ENCODE peak calls at places on chromosomes 3 and 15, in nine cellular contexts. One of them, this sample, is unnamed.

GRCh38 chr3:150069158-150069536 is 98.5 kb upstream of the PFN2 start:
- DNase-seq in cardiac fibroblast: no peak
- DNase-seq in spleen: no peak
- DNase-seq in BE2C: no peak
- DNase-seq in GM13976: no peak
- DNase-seq in GM10248: no peak
- DNase-seq in stomach: no peak
- DNase-seq in fibroblast of mammary gland: peak
- DNase-seq in ascending aorta: no peak
- DNase-seq in this sample: no peak

GRCh38 chr3:160810360-160810759 is 54.3 kb downstream of the PPM1L start:
- DNase-seq in cardiac fibroblast: peak
- DNase-seq in spleen: no peak
- DNase-seq in BE2C: no peak
- DNase-seq in GM13976: no peak
- DNase-seq in GM10248: no peak
- DNase-seq in stomach: no peak
- DNase-seq in fibroblast of mammary gland: peak
- DNase-seq in ascending aorta: no peak
- DNase-seq in this sample: no peak

GRCh38 chr15:74240002-74240568 is 4.0 kb downstream of the CCDC33 start:
- DNase-seq in cardiac fibroblast: peak
- DNase-seq in spleen: peak
- DNase-seq in BE2C: peak
- DNase-seq in GM13976: no peak
- DNase-seq in GM10248: no peak
- DNase-seq in stomach: peak
- DNase-seq in fibroblast of mammary gland: peak
- DNase-seq in ascending aorta: peak
- DNase-seq in this sample: peak

GRCh38 chr3:11717768-11718581 is 74.3 kb upstream of the VGLL4 start:
- DNase-seq in cardiac fibroblast: peak
- DNase-seq in spleen: no peak
- DNase-seq in BE2C: no peak
- DNase-seq in GM13976: no peak
- DNase-seq in GM10248: no peak
- DNase-seq in stomach: no peak
- DNase-seq in fibroblast of mammary gland: peak
- DNase-seq in ascending aorta: no peak
- DNase-seq in this sample: no peak

GRCh38 chr3:48789665-48790064 is 58.0 kb downstream of the PRKAR2A start:
- DNase-seq in cardiac fibroblast: no peak
- DNase-seq in spleen: no peak
- DNase-seq in BE2C: no peak
- DNase-seq in GM13976: no peak
- DNase-seq in GM10248: no peak
- DNase-seq in stomach: no peak
- DNase-seq in fibroblast of mammary gland: no peak
- DNase-seq in ascending aorta: no peak
- DNase-seq in this sample: no peak

GRCh38 chr3:184531580-184532290 is 29.9 kb upstream of the EPHB3 start:
- DNase-seq in cardiac fibroblast: peak
- DNase-seq in spleen: no peak
- DNase-seq in BE2C: no peak
- DNase-seq in GM13976: no peak
- DNase-seq in GM10248: no peak
- DNase-seq in stomach: no peak
- DNase-seq in fibroblast of mammary gland: no peak
- DNase-seq in ascending aorta: no peak
- DNase-seq in this sample: no peak

GRCh38 chr3:110664148-110664547 is 407.5 kb upstream of the NECTIN3 start:
- DNase-seq in cardiac fibroblast: peak
- DNase-seq in spleen: no peak
- DNase-seq in BE2C: no peak
- DNase-seq in GM13976: no peak
- DNase-seq in GM10248: no peak
- DNase-seq in stomach: peak
- DNase-seq in fibroblast of mammary gland: no peak
- DNase-seq in ascending aorta: no peak
- DNase-seq in this sample: no peak

GRCh38 chr3:98699132-98699531 is 64.0 kb upstream of the ST3GAL6 start:
- DNase-seq in cardiac fibroblast: peak
- DNase-seq in spleen: no peak
- DNase-seq in BE2C: no peak
- DNase-seq in GM13976: no peak
- DNase-seq in GM10248: no peak
- DNase-seq in stomach: no peak
- DNase-seq in fibroblast of mammary gland: no peak
- DNase-seq in ascending aorta: no peak
- DNase-seq in this sample: no peak

GRCh38 chr15:84955089-84955848 is 26.4 kb upstream of the PDE8A start:
- DNase-seq in cardiac fibroblast: peak
- DNase-seq in spleen: peak
- DNase-seq in BE2C: peak
- DNase-seq in GM13976: peak
- DNase-seq in GM10248: peak
- DNase-seq in stomach: peak
- DNase-seq in fibroblast of mammary gland: peak
- DNase-seq in ascending aorta: peak
- DNase-seq in this sample: peak

GRCh38 chr3:34995771-34996430 is 643.4 kb upstream of the ARPP21 start:
- DNase-seq in cardiac fibroblast: no peak
- DNase-seq in spleen: no peak
- DNase-seq in BE2C: no peak
- DNase-seq in GM13976: no peak
- DNase-seq in GM10248: no peak
- DNase-seq in stomach: no peak
- DNase-seq in fibroblast of mammary gland: no peak
- DNase-seq in ascending aorta: no peak
- DNase-seq in this sample: no peak

GRCh38 chr15:62647195-62647865 is 395.2 kb upstream of the TPM1 start:
- DNase-seq in cardiac fibroblast: peak
- DNase-seq in spleen: no peak
- DNase-seq in BE2C: peak
- DNase-seq in GM13976: no peak
- DNase-seq in GM10248: no peak
- DNase-seq in stomach: peak
- DNase-seq in fibroblast of mammary gland: peak
- DNase-seq in ascending aorta: no peak
- DNase-seq in this sample: no peak

GRCh38 chr3:156217674-156218352 is 97.4 kb downstream of the KCNAB1 start:
- DNase-seq in cardiac fibroblast: peak
- DNase-seq in spleen: no peak
- DNase-seq in BE2C: no peak
- DNase-seq in GM13976: no peak
- DNase-seq in GM10248: no peak
- DNase-seq in stomach: no peak
- DNase-seq in fibroblast of mammary gland: peak
- DNase-seq in ascending aorta: no peak
- DNase-seq in this sample: no peak

GRCh38 chr3:186640473-186640818 is 247 bp downstream of the FETUB start:
- DNase-seq in cardiac fibroblast: peak
- DNase-seq in spleen: no peak
- DNase-seq in BE2C: peak
- DNase-seq in GM13976: no peak
- DNase-seq in GM10248: no peak
- DNase-seq in stomach: no peak
- DNase-seq in fibroblast of mammary gland: peak
- DNase-seq in ascending aorta: peak
- DNase-seq in this sample: no peak

GRCh38 chr3:104933981-104934380 is 432.7 kb upstream of the ALCAM start:
- DNase-seq in cardiac fibroblast: no peak
- DNase-seq in spleen: no peak
- DNase-seq in BE2C: peak
- DNase-seq in GM13976: no peak
- DNase-seq in GM10248: no peak
- DNase-seq in stomach: no peak
- DNase-seq in fibroblast of mammary gland: peak
- DNase-seq in ascending aorta: no peak
- DNase-seq in this sample: no peak

GRCh38 chr3:57069471-57070010 is 9.1 kb downstream of the SPATA12 start:
- DNase-seq in cardiac fibroblast: no peak
- DNase-seq in spleen: no peak
- DNase-seq in BE2C: no peak
- DNase-seq in GM13976: no peak
- DNase-seq in GM10248: no peak
- DNase-seq in stomach: no peak
- DNase-seq in fibroblast of mammary gland: no peak
- DNase-seq in ascending aorta: no peak
- DNase-seq in this sample: no peak

GRCh38 chr3:126466886-126467610 is 8.6 kb downstream of the ZXDC start:
- DNase-seq in cardiac fibroblast: no peak
- DNase-seq in spleen: peak
- DNase-seq in BE2C: no peak
- DNase-seq in GM13976: no peak
- DNase-seq in GM10248: no peak
- DNase-seq in stomach: no peak
- DNase-seq in fibroblast of mammary gland: no peak
- DNase-seq in ascending aorta: no peak
- DNase-seq in this sample: no peak

DNA sequence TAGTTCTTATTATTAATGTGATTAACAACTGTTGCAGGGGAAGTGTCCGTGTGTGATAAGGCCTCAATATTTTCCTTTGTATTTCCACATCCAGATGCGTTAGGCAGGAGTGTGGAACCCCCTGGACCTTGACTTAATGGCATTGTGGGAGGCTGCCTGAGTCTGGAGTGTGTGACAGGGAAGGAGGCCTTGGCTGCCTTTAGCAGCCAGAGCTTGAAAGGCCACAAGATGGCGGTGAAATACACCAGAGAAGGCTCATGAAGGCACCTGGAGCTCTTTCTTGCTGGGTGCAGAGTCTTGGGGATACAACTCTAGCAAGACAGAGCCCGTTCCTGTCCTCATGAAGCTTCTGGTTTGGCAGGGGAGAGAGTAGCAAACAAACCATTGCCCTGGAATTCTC is 36.9 kb downstream of the POLR2M start:
- DNase-seq in cardiac fibroblast: peak
- DNase-seq in spleen: no peak
- DNase-seq in BE2C: peak
- DNase-seq in GM13976: no peak
- DNase-seq in GM10248: no peak
- DNase-seq in stomach: no peak
- DNase-seq in fibroblast of mammary gland: peak
- DNase-seq in ascending aorta: no peak
- DNase-seq in this sample: no peak
- TF ChIP-seq CTCF in cardiac fibroblast: no peak
- TF ChIP-seq CTCF in spleen: no peak
- TF ChIP-seq CTCF in BE2C: peak
- TF ChIP-seq CTCF in GM13976: no peak
- TF ChIP-seq CTCF in GM10248: peak
- TF ChIP-seq CTCF in stomach: no peak
- TF ChIP-seq CTCF in fibroblast of mammary gland: no peak
- TF ChIP-seq CTCF in ascending aorta: no peak
- TF ChIP-seq CTCF in this sample: no peak

DNA sequence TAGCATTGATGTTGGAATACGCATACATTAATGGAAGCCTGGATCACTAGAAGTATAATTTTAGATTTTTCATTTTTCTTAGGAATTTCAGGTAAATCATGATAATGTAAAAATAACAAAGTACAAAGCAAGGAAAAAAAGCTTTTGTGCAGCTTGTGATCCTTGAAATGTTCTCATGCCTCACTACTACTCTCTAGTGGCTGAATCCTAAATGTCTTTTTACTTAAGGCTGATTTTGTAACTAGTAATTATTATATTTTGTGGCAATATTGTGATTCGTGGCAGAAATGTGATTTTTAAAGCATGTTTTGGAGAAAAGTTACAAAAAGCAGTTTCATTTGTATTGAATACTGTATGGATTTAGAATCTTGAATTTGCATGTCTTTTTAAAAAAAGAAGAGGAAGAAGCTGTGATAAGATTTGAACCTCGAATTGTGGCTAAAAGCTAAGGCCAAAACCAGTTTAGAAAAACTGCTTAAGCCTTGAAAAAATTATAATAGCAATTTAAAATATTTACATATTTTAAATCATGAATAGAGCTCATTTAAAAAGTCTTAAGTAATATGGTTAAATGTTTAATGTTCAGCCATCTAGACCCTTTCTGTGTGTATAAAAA is 39.0 kb downstream of the U2SURP start:
- DNase-seq in cardiac fibroblast: peak
- DNase-seq in spleen: no peak
- DNase-seq in BE2C: no peak
- DNase-seq in GM13976: no peak
- DNase-seq in GM10248: no peak
- DNase-seq in stomach: no peak
- DNase-seq in fibroblast of mammary gland: peak
- DNase-seq in ascending aorta: no peak
- DNase-seq in this sample: no peak
- TF ChIP-seq CTCF in cardiac fibroblast: peak
- TF ChIP-seq CTCF in spleen: no peak
- TF ChIP-seq CTCF in BE2C: peak
- TF ChIP-seq CTCF in GM13976: peak
- TF ChIP-seq CTCF in GM10248: peak
- TF ChIP-seq CTCF in stomach: no peak
- TF ChIP-seq CTCF in fibroblast of mammary gland: peak
- TF ChIP-seq CTCF in ascending aorta: no peak
- TF ChIP-seq CTCF in this sample: peak

DNA sequence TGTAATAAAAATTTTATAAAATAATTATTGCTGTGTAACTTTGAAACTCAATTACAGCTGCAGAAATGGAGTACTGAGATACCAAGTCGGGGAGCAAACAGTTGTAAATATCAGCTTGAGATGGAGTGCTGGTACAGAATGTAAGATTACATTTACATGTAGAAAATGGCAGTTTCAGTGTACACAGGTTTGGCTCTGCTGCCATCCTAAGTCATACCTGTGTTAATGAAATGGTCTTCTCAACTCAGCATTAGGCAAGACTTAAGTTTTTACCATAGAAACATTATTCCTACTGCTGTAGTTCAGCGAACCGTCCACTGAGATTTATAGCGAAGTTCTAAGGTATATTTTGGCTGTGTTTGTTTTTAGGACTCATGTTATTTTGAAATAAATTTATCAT is 110.1 kb upstream of the TBL1XR1 start:
- DNase-seq in cardiac fibroblast: no peak
- DNase-seq in spleen: no peak
- DNase-seq in BE2C: no peak
- DNase-seq in GM13976: no peak
- DNase-seq in GM10248: no peak
- DNase-seq in stomach: no peak
- DNase-seq in fibroblast of mammary gland: no peak
- DNase-seq in ascending aorta: no peak
- DNase-seq in this sample: no peak
- TF ChIP-seq CTCF in cardiac fibroblast: no peak
- TF ChIP-seq CTCF in spleen: no peak
- TF ChIP-seq CTCF in BE2C: no peak
- TF ChIP-seq CTCF in GM13976: no peak
- TF ChIP-seq CTCF in GM10248: no peak
- TF ChIP-seq CTCF in stomach: no peak
- TF ChIP-seq CTCF in fibroblast of mammary gland: no peak
- TF ChIP-seq CTCF in ascending aorta: no peak
- TF ChIP-seq CTCF in this sample: no peak

DNA sequence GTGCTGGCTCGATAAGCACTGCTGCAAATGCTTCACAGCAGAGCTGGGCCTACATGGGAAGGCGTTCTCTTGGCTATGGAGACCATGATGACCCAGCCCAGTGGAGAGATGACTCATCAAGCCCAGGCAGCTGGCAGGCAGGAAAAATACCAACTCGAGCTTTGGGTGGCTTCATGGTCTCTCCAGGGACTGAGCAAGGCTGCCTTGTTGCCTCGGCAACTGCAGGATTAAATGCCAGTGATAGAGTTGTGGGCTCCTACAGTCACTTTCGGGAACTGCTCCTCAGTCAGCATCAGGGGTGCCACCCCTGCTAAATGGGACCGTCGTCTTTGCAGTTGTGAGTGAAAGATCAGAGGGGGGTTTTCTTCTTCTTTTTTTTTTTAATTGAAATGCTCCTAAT is 54.6 kb upstream of the MYZAP start:
- DNase-seq in cardiac fibroblast: peak
- DNase-seq in spleen: no peak
- DNase-seq in BE2C: peak
- DNase-seq in GM13976: no peak
- DNase-seq in GM10248: no peak
- DNase-seq in stomach: peak
- DNase-seq in fibroblast of mammary gland: peak
- DNase-seq in ascending aorta: peak
- DNase-seq in this sample: no peak
- TF ChIP-seq CTCF in cardiac fibroblast: no peak
- TF ChIP-seq CTCF in spleen: no peak
- TF ChIP-seq CTCF in BE2C: no peak
- TF ChIP-seq CTCF in GM13976: no peak
- TF ChIP-seq CTCF in GM10248: no peak
- TF ChIP-seq CTCF in stomach: no peak
- TF ChIP-seq CTCF in fibroblast of mammary gland: no peak
- TF ChIP-seq CTCF in ascending aorta: no peak
- TF ChIP-seq CTCF in this sample: no peak

This sample was measured in endothelial cell.